ENCODE peak calls at places on chromosomes 12 and 14, in five cellular contexts. Z, O, T, G and C are unnamed samples.
A peak's percentile ranks its signal among the peaks of the same experiment; 100 is the strongest.

GRCh38 chr12:111529424-111530368 is 69.4 kb downstream of the ATXN2 start:
- DNase-seq in Z (no peak), O (peak; percentile 9), T (peak; percentile 33), G (no peak), C (no peak)

GRCh38 chr12:47725893-47726292 is 603 bp upstream of the ENDOU start:
- DNase-seq in Z (no peak), O (no peak), T (no peak), G (no peak), C (peak; percentile 36)

GRCh38 chr12:10891937-10892336 is 7.9 kb upstream of the PRH1 start:
- DNase-seq in Z (no peak), O (no peak), T (no peak), G (peak; percentile 83), C (no peak)

GRCh38 chr12:109284392-109284791 is 24.7 kb downstream of the FOXN4 start:
- DNase-seq in Z (no peak), O (no peak), T (no peak), G (peak; percentile 45), C (no peak)

GRCh38 chr12:11981174-11981733 is 89.5 kb upstream of the BCL2L14 start:
- DNase-seq in Z (no peak), O (no peak), T (no peak), G (no peak), C (no peak)

GRCh38 chr14:78254911-78255431 is 84.8 kb downstream of the NRXN3 start:
- DNase-seq in Z (no peak), O (peak; percentile 95), T (peak; percentile 82), G (no peak), C (no peak)

GRCh38 chr12:122888232-122888752 is 7.6 kb downstream of the VPS37B start:
- DNase-seq in Z (no peak), O (peak; percentile 71), T (peak; percentile 70), G (peak; percentile 71), C (peak; percentile 76)

GRCh38 chr14:55130194-55130550 is 1.1 kb downstream of the LGALS3 start:
- DNase-seq in Z (no peak), O (no peak), T (no peak), G (no peak), C (no peak)

GRCh38 chr12:32240833-32241232 is 134.2 kb downstream of the BICD1 start:
- DNase-seq in Z (no peak), O (no peak), T (no peak), G (no peak), C (no peak)

GRCh38 chr14:61296707-61297502 is 15.8 kb upstream of the TMEM30B start:
- DNase-seq in Z (no peak), O (peak; percentile 19), T (peak; percentile 12), G (no peak), C (no peak)

GRCh38 chr14:22588419-22589095 is 467 bp downstream of the DAD1 start:
- DNase-seq in Z (no peak), O (no peak), T (no peak), G (no peak), C (no peak)

GRCh38 chr12:122730215-122731014 is at the start of gene HCAR1:
- DNase-seq in Z (no peak), O (no peak), T (no peak), G (no peak), C (no peak)

GRCh38 chr14:106436310-106436905 is 910.0 kb downstream of the TMEM121 start:
- DNase-seq in Z (no peak), O (peak; percentile 18), T (peak; percentile 22), G (no peak), C (no peak)

GRCh38 chr12:115950959-115951358 is 326.5 kb downstream of the MED13L start:
- DNase-seq in Z (no peak), O (no peak), T (no peak), G (no peak), C (no peak)

GRCh38 chr12:129887047-129887568 is 16.7 kb downstream of the TMEM132D start:
- DNase-seq in Z (no peak), O (no peak), T (no peak), G (no peak), C (no peak)

GRCh38 chr12:64560395-64561301 is 49.6 kb upstream of the RASSF3 start:
- DNase-seq in Z (no peak), O (no peak), T (no peak), G (no peak), C (no peak)

GRCh38 chr12:128914908-128915563 is 61.8 kb downstream of the GLT1D1 start:
- DNase-seq in Z (no peak), O (no peak), T (no peak), G (no peak), C (no peak)

GRCh38 chr14:50823763-50824636 is 7.0 kb downstream of the NIN start:
- DNase-seq in Z (no peak), O (no peak), T (no peak), G (no peak), C (no peak)

GRCh38 chr12:125794401-125794800 is 729.2 kb downstream of the AACS start:
- DNase-seq in Z (no peak), O (no peak), T (no peak), G (no peak), C (no peak)

GRCh38 chr14:79093542-79093941 is 923.4 kb downstream of the NRXN3 start:
- DNase-seq in Z (no peak), O (no peak), T (no peak), G (no peak), C (no peak)

GRCh38 chr12:9032202-9032964 is 43.0 kb downstream of the KLRG1 start:
- DNase-seq in Z (no peak), O (no peak), T (no peak), G (no peak), C (no peak)

GRCh38 chr12:58414398-58414871 is 473.1 kb downstream of the ATP23 start:
- DNase-seq in Z (no peak), O (no peak), T (no peak), G (no peak), C (no peak)

GRCh38 chr12:75650989-75651695 is 139.7 kb upstream of the KRR1 start:
- DNase-seq in Z (no peak), O (peak; percentile 70), T (no peak), G (no peak), C (no peak)

GRCh38 chr12:105256011-105256410 is 20.0 kb upstream of the APPL2 start:
- DNase-seq in Z (no peak), O (no peak), T (no peak), G (no peak), C (no peak)

GRCh38 chr14:99481745-99482099 is 513 bp downstream of the CCNK start:
- DNase-seq in Z (no peak), O (no peak), T (no peak), G (no peak), C (no peak)

GRCh38 chr12:103806807-103807206 is 34.2 kb downstream of the NT5DC3 start:
- DNase-seq in Z (no peak), O (no peak), T (no peak), G (no peak), C (no peak)

GRCh38 chr12:2172486-2173214 is 119.9 kb downstream of the CACNA1C start:
- DNase-seq in Z (no peak), O (no peak), T (no peak), G (no peak), C (no peak)

GRCh38 chr14:32693114-32693513 is 245.6 kb upstream of the NPAS3 start:
- DNase-seq in Z (no peak), O (no peak), T (no peak), G (no peak), C (peak; percentile 48)

GRCh38 chr14:102206901-102207300 is 67.2 kb downstream of the WDR20 start:
- DNase-seq in Z (no peak), O (no peak), T (no peak), G (no peak), C (no peak)

GRCh38 chr12:50088577-50089335 is 3.6 kb downstream of the SMARCD1 start:
- DNase-seq in Z (no peak), O (peak; percentile 26), T (peak; percentile 53), G (no peak), C (no peak)

GRCh38 chr12:34390171-34390841 is 368.0 kb downstream of the ALG10 start:
- DNase-seq in Z (no peak), O (no peak), T (no peak), G (peak; percentile 40), C (no peak)

GRCh38 chr14:75222208-75222701 is 45.8 kb upstream of the TMED10 start:
- DNase-seq in Z (no peak), O (no peak), T (no peak), G (no peak), C (peak; percentile 23)

GRCh38 chr12:80269953-80270552 is 170.7 kb downstream of the OTOGL start:
- DNase-seq in Z (no peak), O (peak; percentile 27), T (peak; percentile 29), G (no peak), C (no peak)